ENCODE peak calls at places on chromosomes 3 and 15, in seven cellular contexts. O is cardiac fibroblast, M is NCI-H1436, Z is neuronal stem cell, F is retinal pigment epithelial cell, Y is lower lobe of right lung, K is kidney tubule cell. N is an unnamed sample.

GRCh38 chr3:159711560-159712333 is 276.9 kb upstream of the IL12A start:
- DNase-seq in O (peak), M (no peak), Z (peak), F (peak), Y (no peak), K (peak), N (peak)

GRCh38 chr3:14369675-14370669 is 32.4 kb upstream of the SLC6A6 start:
- DNase-seq in O (no peak), M (peak), Z (no peak), F (no peak), Y (peak), K (peak), N (no peak)

GRCh38 chr15:77819841-77820728 is 187.4 kb upstream of the LINGO1 start:
- DNase-seq in O (no peak), M (no peak), Z (no peak), F (no peak), Y (no peak), K (peak), N (no peak)

GRCh38 chr3:123412811-123413588 is 35.9 kb downstream of the ADCY5 start:
- DNase-seq in O (peak), M (no peak), Z (no peak), F (no peak), Y (no peak), K (no peak), N (no peak)

GRCh38 chr15:66757521-66757920 is 55.5 kb downstream of the SMAD6 start:
- DNase-seq in O (no peak), M (no peak), Z (no peak), F (no peak), Y (no peak), K (no peak), N (no peak)

GRCh38 chr15:63246691-63247464 is 30.5 kb upstream of the APH1B start:
- DNase-seq in O (peak), M (no peak), Z (no peak), F (peak), Y (no peak), K (no peak), N (peak)

GRCh38 chr3:113266738-113267137 is 55.4 kb downstream of the BOC start:
- DNase-seq in O (no peak), M (no peak), Z (no peak), F (no peak), Y (no peak), K (no peak), N (no peak)

GRCh38 chr15:73196113-73196512 is 143.8 kb downstream of the NEO1 start:
- DNase-seq in O (peak), M (no peak), Z (no peak), F (no peak), Y (no peak), K (no peak), N (no peak)

GRCh38 chr3:183576487-183577107 is 21.1 kb upstream of the KLHL6 start:
- DNase-seq in O (peak), M (peak), Z (no peak), F (no peak), Y (no peak), K (no peak), N (peak)

GRCh38 chr3:70090322-70090913 is 90.9 kb downstream of the SAMMSON start:
- DNase-seq in O (peak), M (no peak), Z (no peak), F (no peak), Y (no peak), K (peak), N (peak)

GRCh38 chr15:57220220-57220619 is 156.1 kb upstream of the CGNL1 start:
- DNase-seq in O (peak), M (no peak), Z (no peak), F (no peak), Y (no peak), K (peak), N (peak)

GRCh38 chr3:187264051-187264450 is 27.5 kb downstream of the MASP1 start:
- DNase-seq in O (peak), M (no peak), Z (no peak), F (no peak), Y (no peak), K (peak), N (peak)

GRCh38 chr15:78093242-78094020 is 1.1 kb downstream of the SH2D7 start:
- DNase-seq in O (peak), M (no peak), Z (no peak), F (no peak), Y (no peak), K (peak), N (no peak)

GRCh38 chr3:76024640-76025039 is 239.3 kb upstream of the ZNF717 start:
- DNase-seq in O (peak), M (no peak), Z (no peak), F (no peak), Y (no peak), K (peak), N (no peak)

GRCh38 chr15:59338414-59338813 is 34.3 kb downstream of the MYO1E start:
- DNase-seq in O (no peak), M (no peak), Z (no peak), F (no peak), Y (no peak), K (no peak), N (no peak)

GRCh38 chr15:69724331-69724730 is 271.7 kb downstream of the RPLP1 start:
- DNase-seq in O (no peak), M (no peak), Z (no peak), F (no peak), Y (no peak), K (no peak), N (no peak)

GRCh38 chr3:44342191-44342790 is 3.7 kb downstream of the TCAIM start:
- DNase-seq in O (peak), M (no peak), Z (no peak), F (peak), Y (no peak), K (peak), N (no peak)

GRCh38 chr15:71410347-71410746 is 295.1 kb downstream of the THSD4 start:
- DNase-seq in O (no peak), M (no peak), Z (no peak), F (no peak), Y (no peak), K (no peak), N (no peak)